ENCODE peak calls at places on chromosomes 11 and 22, in six cellular contexts. X is EL, U is lower leg skin, G is T-cell, T is ovary, V is left ventricle myocardium inferior. W is an unnamed sample.

GRCh38 chr11:105244157-105244820 is 104.7 kb upstream of the CARD18 start:
- DNase-seq in X (peak), G (no peak), T (no peak), U (peak), V (no peak), W (no peak)

GRCh38 chr11:46237248-46238077 is 40.0 kb upstream of the CREB3L1 start:
- DNase-seq in T (peak), U (peak), G (no peak), X (peak), V (peak), W (peak)

GRCh38 chr11:114209904-114210303 is 86.3 kb upstream of the NNMT start:
- DNase-seq in V (no peak), X (no peak), U (no peak), T (no peak), G (no peak), W (no peak)

GRCh38 chr22:45638834-45639746 is 32.5 kb upstream of the ATXN10 start:
- DNase-seq in X (peak), G (no peak), T (no peak), V (peak), U (peak), W (peak)

GRCh38 chr11:33291004-33291777 is 34.0 kb downstream of the HIPK3 start:
- DNase-seq in V (no peak), X (peak), G (no peak), U (no peak), T (no peak), W (no peak)

GRCh38 chr22:43625242-43625641 is 186.9 kb downstream of the EFCAB6 start:
- DNase-seq in T (no peak), U (no peak), X (no peak), G (no peak), V (no peak), W (no peak)

GRCh38 chr11:101202614-101203013 is 73.0 kb upstream of the PGR start:
- DNase-seq in U (no peak), V (no peak), T (no peak), G (no peak), X (no peak), W (no peak)

GRCh38 chr11:3105791-3106735 is 48.8 kb upstream of the CARS1 start:
- DNase-seq in V (no peak), X (no peak), G (no peak), U (no peak), T (no peak), W (no peak)

GRCh38 chr11:83162377-83162776 is 5.4 kb downstream of the PCF11 start:
- DNase-seq in X (no peak), U (no peak), G (no peak), T (no peak), V (no peak), W (no peak)

W was measured in transverse colon.